ENCODE peak calls at places on chromosomes 16 and 17, in six cellular contexts. F is stomach, H is suprapubic skin, L is adrenal gland, S is uterus, B is endothelial cell of umbilical vein. A is an unnamed sample.

GRCh38 chr17:17999364-18000007 is 26.8 kb downstream of the DRC3 start:
- DNase-seq in L (no peak), S (no peak), F (no peak), H (no peak), B (peak), A (no peak)

GRCh38 chr16:57761301-57761700 is 25.7 kb downstream of the KATNB1 start:
- DNase-seq in L (no peak), B (no peak), S (no peak), H (no peak), F (no peak), A (no peak)

GRCh38 chr17:15398291-15398690 is 56.9 kb upstream of the TEKT3 start:
- DNase-seq in L (peak), F (no peak), S (no peak), H (no peak), B (peak), A (no peak)

GRCh38 chr17:73646409-73647305 is 2.4 kb upstream of the SDK2 start:
- DNase-seq in B (no peak), F (peak), S (no peak), H (no peak), L (no peak), A (no peak)

GRCh38 chr17:29018788-29019474 is 13.1 kb upstream of the SEZ6 start:
- DNase-seq in H (no peak), L (no peak), F (no peak), B (no peak), S (no peak), A (no peak)

GRCh38 chr17:57852955-57853328 is 3.1 kb upstream of the MRPS23 start:
- DNase-seq in H (no peak), B (no peak), S (no peak), F (no peak), L (no peak), A (no peak)

GRCh38 chr17:79761894-79762570 is 15.9 kb upstream of the CBX2 start:
- DNase-seq in L (no peak), S (no peak), H (no peak), F (no peak), B (no peak), A (no peak)

GRCh38 chr17:43877031-43877430 is 30.1 kb downstream of the CD300LG start:
- DNase-seq in F (no peak), H (no peak), L (no peak), B (no peak), S (no peak), A (no peak)

GRCh38 chr17:81219476-81220180 is 3.1 kb downstream of the CEP131 start:
- DNase-seq in F (no peak), B (no peak), H (no peak), S (no peak), L (no peak), A (no peak)

GRCh38 chr17:71741836-71742235 is 379.0 kb upstream of the SOX9 start:
- DNase-seq in B (no peak), H (no peak), L (no peak), S (no peak), F (no peak), A (no peak)

GRCh38 chr16:3158498-3159314 is 23.9 kb downstream of the ZNF213 start:
- DNase-seq in H (peak), B (peak), S (peak), L (peak), F (peak), A (peak)

GRCh38 chr17:49414271-49414621 is 436 bp downstream of the PHB1 start:
- DNase-seq in B (no peak), H (peak), F (no peak), S (no peak), L (no peak), A (no peak)

GRCh38 chr16:79171504-79172240 is 428.9 kb downstream of the MAF start:
- DNase-seq in L (peak), S (no peak), F (no peak), B (no peak), H (no peak), A (no peak)

GRCh38 chr16:20735504-20735903 is 6.1 kb downstream of the THUMPD1 start:
- DNase-seq in H (no peak), S (no peak), B (no peak), L (no peak), F (no peak), A (no peak)

GRCh38 chr17:65054602-65055001 is 1.9 kb downstream of the GNA13 start:
- DNase-seq in S (no peak), H (no peak), L (no peak), F (no peak), B (no peak), A (no peak)

GRCh38 chr17:63402808-63403207 is 43.3 kb downstream of the CYB561 start:
- DNase-seq in H (no peak), S (no peak), B (no peak), L (no peak), F (no peak), A (no peak)

GRCh38 chr17:10610821-10611323 is 46.2 kb downstream of the MYH3 start:
- DNase-seq in S (no peak), L (no peak), F (no peak), B (no peak), H (no peak), A (no peak)

GRCh38 chr17:2395258-2396170 is 5.3 kb downstream of the MNT start:
- DNase-seq in L (peak), H (peak), F (no peak), B (peak), S (no peak), A (no peak)

GRCh38 chr17:42403150-42403549 is 14.9 kb upstream of the STAT3 start:
- DNase-seq in H (no peak), F (peak), S (no peak), L (no peak), B (no peak), A (no peak)

GRCh38 chr17:79065105-79065670 is 9.4 kb upstream of the ENGASE start:
- DNase-seq in F (peak), B (peak), S (no peak), H (peak), L (peak), A (no peak)

GRCh38 chr17:2266045-2266864 is 37.3 kb downstream of the SMG6 start:
- DNase-seq in B (peak), H (no peak), S (no peak), F (peak), L (no peak), A (no peak)

GRCh38 chr16:15032547-15033308 is 23.1 kb downstream of the NTAN1 start:
- DNase-seq in F (no peak), S (no peak), B (no peak), H (peak), L (no peak), A (no peak)

GRCh38 chr17:22516861-22517636 is 824.7 kb downstream of the KCNJ18 start:
- DNase-seq in L (no peak), S (no peak), B (no peak), H (no peak), F (no peak), A (no peak)

GRCh38 chr17:50155115-50155819 is 4.8 kb upstream of the PPP1R9B start:
- DNase-seq in B (no peak), S (no peak), F (no peak), L (no peak), H (no peak), A (no peak)

GRCh38 chr17:42361781-42362186 is 26.5 kb downstream of the STAT3 start:
- DNase-seq in S (no peak), L (no peak), H (no peak), F (no peak), B (no peak), A (no peak)

GRCh38 chr16:84487358-84487757 is 17.1 kb downstream of the MEAK7 start:
- DNase-seq in H (no peak), F (peak), S (no peak), B (no peak), L (no peak), A (peak)

GRCh38 chr16:53775821-53776431 is 72.0 kb downstream of the FTO start:
- DNase-seq in H (peak), B (no peak), L (peak), F (peak), S (peak), A (no peak)

GRCh38 chr17:35257080-35257701 is 14.3 kb downstream of the SLFN5 start:
- DNase-seq in L (peak), H (no peak), S (no peak), F (peak), B (peak), A (peak)

GRCh38 chr17:38745545-38745944 is 2.6 kb downstream of the PCGF2 start:
- DNase-seq in F (no peak), S (no peak), L (no peak), B (no peak), H (no peak), A (no peak)

GRCh38 chr16:11249233-11250061 is 6.6 kb downstream of the SOCS1 start:
- DNase-seq in F (no peak), L (no peak), H (no peak), S (no peak), B (no peak), A (no peak)

GRCh38 chr16:72560617-72561016 is 388.7 kb upstream of the PMFBP1 start:
- DNase-seq in S (no peak), L (no peak), H (no peak), B (no peak), F (no peak), A (no peak)

DNA sequence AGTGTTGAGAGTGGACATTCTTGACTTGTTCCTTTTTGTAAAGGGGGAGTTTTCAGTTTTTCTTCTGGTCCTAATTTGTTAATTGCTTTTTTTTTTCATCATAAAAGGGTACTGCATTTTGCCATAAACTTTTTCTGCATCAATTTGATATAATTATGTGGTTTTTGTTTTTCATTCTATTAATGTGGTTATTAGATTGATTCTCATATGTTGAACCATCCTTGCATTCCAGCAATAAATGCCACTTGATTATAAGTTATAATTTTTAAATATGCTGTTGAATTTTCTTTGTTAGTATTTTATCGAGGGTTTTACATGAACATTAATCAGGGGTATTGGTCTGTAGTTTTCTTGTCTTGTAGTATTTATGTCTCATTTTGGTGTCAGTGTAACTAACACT is 87.2 kb upstream of the SMIM36 start:
- DNase-seq in S (no peak), B (no peak), L (no peak), H (no peak), F (no peak), A (no peak)
- H3K27ac ChIP-seq in S (no peak), B (no peak), L (no peak), H (no peak), F (no peak), A (no peak)

GRCh38 chr16:87437911-87438610 is 45.9 kb downstream of the MAP1LC3B start:
- DNase-seq in S (no peak), L (no peak), B (no peak), F (no peak), H (no peak), A (no peak)
- TF ChIP-seq CTCF in S (no peak), L (no peak), B (no peak), F (no peak), H (no peak), A (no peak)

GRCh38 chr17:67245694-67246397 is 850 bp upstream of the HELZ start:
- DNase-seq in F (peak), H (no peak), L (peak), S (no peak), B (peak), A (no peak)

GRCh38 chr17:67246398-67246647 is 1.3 kb upstream of the HELZ start:
- DNase-seq in F (no peak), S (no peak), B (peak), L (no peak), H (no peak), A (no peak)

GRCh38 chr17:67247416-67247900 is 2.5 kb upstream of the HELZ start:
- DNase-seq in S (no peak), B (no peak), F (no peak), L (peak), H (no peak), A (no peak)

GRCh38 chr17:67248291-67248690 is 3.3 kb upstream of the HELZ start:
- DNase-seq in F (no peak), H (no peak), B (no peak), S (no peak), L (peak), A (no peak)

GRCh38 chr17:67246648-67247415 is 1.8 kb upstream of the HELZ start:
- DNase-seq in F (peak), H (peak), L (peak), B (peak), S (no peak), A (peak)
- TF ChIP-seq POLR2A in F (no peak), H (no peak), L (no peak), B (no peak), S (no peak), A (no peak)

DNA sequence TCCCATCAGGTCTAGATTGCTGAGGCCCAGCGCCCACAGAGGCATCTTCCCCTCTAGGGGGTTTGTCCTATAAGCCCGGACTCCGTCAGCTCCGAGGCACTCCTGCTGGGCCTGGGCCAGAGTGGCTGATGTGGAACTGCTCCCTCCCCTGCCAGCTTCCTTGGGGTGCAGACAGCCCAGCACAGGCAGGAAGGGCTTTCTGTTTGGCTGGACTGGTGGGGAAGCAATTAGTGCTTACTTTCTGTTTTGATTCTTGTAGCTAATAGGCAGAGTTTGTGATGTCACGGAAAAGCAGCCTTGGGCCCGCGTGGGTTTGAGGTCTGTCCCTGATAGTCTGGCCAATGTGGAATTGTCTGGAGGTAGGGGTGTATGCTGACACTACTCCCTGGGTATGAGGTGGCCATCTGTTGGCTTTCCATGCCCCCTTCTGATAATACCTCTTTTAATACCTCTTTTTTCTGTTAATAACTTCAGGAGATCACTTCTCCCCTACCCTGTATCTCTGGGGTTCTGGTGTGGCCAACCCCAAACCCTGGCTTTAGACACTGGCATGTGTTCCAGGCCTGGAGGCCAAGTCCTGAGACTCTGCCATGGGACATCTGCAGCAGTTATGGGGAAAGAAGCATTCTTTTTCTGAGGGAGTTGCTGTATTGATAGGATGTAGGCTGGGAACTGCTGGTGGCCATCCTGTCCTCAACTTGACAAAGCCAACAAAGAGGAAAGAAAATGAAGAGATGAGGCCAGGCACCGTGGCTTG is 190.9 kb downstream of the RAB11FIP4 start:
- DNase-seq in S (peak), B (peak), L (peak), F (peak), H (no peak), A (peak)
- H3K27ac ChIP-seq in S (peak), B (peak), L (no peak), F (peak), H (peak), A (peak)

DNA sequence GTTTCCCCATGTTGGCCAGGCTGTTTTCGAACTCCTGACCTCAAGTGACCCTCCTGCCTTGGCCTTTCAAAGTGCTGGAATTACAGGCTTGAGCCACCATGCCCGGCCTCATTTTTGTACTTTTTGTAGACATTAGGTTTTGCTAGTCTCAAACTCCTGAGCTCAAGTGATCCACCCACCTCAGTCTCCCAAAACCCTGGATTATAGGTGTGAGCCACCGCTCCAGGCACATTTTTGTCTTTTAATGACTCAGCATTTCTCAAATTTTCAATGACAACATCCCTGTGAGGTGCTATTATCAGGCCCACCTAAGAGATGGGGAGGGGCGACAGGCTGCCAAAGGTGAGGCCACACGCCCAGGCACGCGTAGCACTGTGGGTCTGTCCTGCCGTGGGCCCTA is 1.1 kb downstream of the SEPTIN12 start:
- DNase-seq in H (no peak), F (no peak), S (no peak), B (no peak), L (no peak), A (no peak)
- TF ChIP-seq CTCF in H (no peak), F (no peak), S (no peak), B (no peak), L (no peak), A (no peak)